ENCODE peak calls at places on chromosomes 7 and 10, in nine cellular contexts. One of them, this sample, is unnamed.

GRCh38 chr10:77817541-77817940 is 109.0 kb downstream of the DLG5 start:
- DNase-seq in DMS153: no peak
- DNase-seq in activated naive CD4-positive, alpha-beta T cell treated with anti-CD3 and anti-CD28 coated beads, Interleukin-2, amount 50 U/mL, for 72 hours: no peak
- DNase-seq in stimulated activated CD8-positive, alpha-beta memory T cell treated with anti-CD3 and anti-CD28 coated beads, Interleukin-4, amount 100 ng/mL, for 1 hour: no peak
- DNase-seq in stimulated activated CD4-positive, alpha-beta T cell treated with anti-CD3 and anti-CD28 coated beads, Interleukin-1b, Interleukin-23, amount 100 ng/mL, for 48 hours: no peak
- DNase-seq in iris pigment epithelial cell: no peak
- DNase-seq in A172: no peak
- DNase-seq in stimulated activated naive B cell treated with anti-CD40 and anti-IgM and Interleukin-4, amounts not matched to agents 10 μg/mL and 1 μg/mL and 100 μg/mL, for 72 hours: no peak
- DNase-seq in OCI-LY7: no peak
- DNase-seq in this sample: no peak

GRCh38 chr10:44952779-44953231 is 6.8 kb upstream of the RASSF4 start:
- DNase-seq in activated naive CD4-positive, alpha-beta T cell treated with anti-CD3 and anti-CD28 coated beads, Interleukin-2, amount 50 U/mL, for 72 hours: no peak
- DNase-seq in DMS153: no peak
- DNase-seq in iris pigment epithelial cell: no peak
- DNase-seq in stimulated activated CD4-positive, alpha-beta T cell treated with anti-CD3 and anti-CD28 coated beads, Interleukin-1b, Interleukin-23, amount 100 ng/mL, for 48 hours: no peak
- DNase-seq in A172: no peak
- DNase-seq in OCI-LY7: no peak
- DNase-seq in stimulated activated CD8-positive, alpha-beta memory T cell treated with anti-CD3 and anti-CD28 coated beads, Interleukin-4, amount 100 ng/mL, for 1 hour: no peak
- DNase-seq in stimulated activated naive B cell treated with anti-CD40 and anti-IgM and Interleukin-4, amounts not matched to agents 10 μg/mL and 1 μg/mL and 100 μg/mL, for 72 hours: no peak
- DNase-seq in this sample: no peak

GRCh38 chr10:98921381-98921780 is 314.3 kb downstream of the HPSE2 start:
- DNase-seq in A172: no peak
- DNase-seq in stimulated activated CD8-positive, alpha-beta memory T cell treated with anti-CD3 and anti-CD28 coated beads, Interleukin-4, amount 100 ng/mL, for 1 hour: no peak
- DNase-seq in stimulated activated naive B cell treated with anti-CD40 and anti-IgM and Interleukin-4, amounts not matched to agents 10 μg/mL and 1 μg/mL and 100 μg/mL, for 72 hours: no peak
- DNase-seq in stimulated activated CD4-positive, alpha-beta T cell treated with anti-CD3 and anti-CD28 coated beads, Interleukin-1b, Interleukin-23, amount 100 ng/mL, for 48 hours: no peak
- DNase-seq in OCI-LY7: no peak
- DNase-seq in iris pigment epithelial cell: no peak
- DNase-seq in activated naive CD4-positive, alpha-beta T cell treated with anti-CD3 and anti-CD28 coated beads, Interleukin-2, amount 50 U/mL, for 72 hours: no peak
- DNase-seq in DMS153: no peak
- DNase-seq in this sample: no peak

GRCh38 chr10:2262878-2263277 is 525.6 kb upstream of the ADARB2 start:
- DNase-seq in OCI-LY7: no peak
- DNase-seq in activated naive CD4-positive, alpha-beta T cell treated with anti-CD3 and anti-CD28 coated beads, Interleukin-2, amount 50 U/mL, for 72 hours: no peak
- DNase-seq in stimulated activated naive B cell treated with anti-CD40 and anti-IgM and Interleukin-4, amounts not matched to agents 10 μg/mL and 1 μg/mL and 100 μg/mL, for 72 hours: no peak
- DNase-seq in stimulated activated CD8-positive, alpha-beta memory T cell treated with anti-CD3 and anti-CD28 coated beads, Interleukin-4, amount 100 ng/mL, for 1 hour: no peak
- DNase-seq in A172: no peak
- DNase-seq in iris pigment epithelial cell: no peak
- DNase-seq in stimulated activated CD4-positive, alpha-beta T cell treated with anti-CD3 and anti-CD28 coated beads, Interleukin-1b, Interleukin-23, amount 100 ng/mL, for 48 hours: no peak
- DNase-seq in DMS153: no peak
- DNase-seq in this sample: no peak

GRCh38 chr10:125687507-125688185 is 4.7 kb upstream of the TEX36 start:
- DNase-seq in activated naive CD4-positive, alpha-beta T cell treated with anti-CD3 and anti-CD28 coated beads, Interleukin-2, amount 50 U/mL, for 72 hours: no peak
- DNase-seq in stimulated activated naive B cell treated with anti-CD40 and anti-IgM and Interleukin-4, amounts not matched to agents 10 μg/mL and 1 μg/mL and 100 μg/mL, for 72 hours: no peak
- DNase-seq in A172: no peak
- DNase-seq in OCI-LY7: no peak
- DNase-seq in iris pigment epithelial cell: no peak
- DNase-seq in DMS153: no peak
- DNase-seq in stimulated activated CD4-positive, alpha-beta T cell treated with anti-CD3 and anti-CD28 coated beads, Interleukin-1b, Interleukin-23, amount 100 ng/mL, for 48 hours: no peak
- DNase-seq in stimulated activated CD8-positive, alpha-beta memory T cell treated with anti-CD3 and anti-CD28 coated beads, Interleukin-4, amount 100 ng/mL, for 1 hour: no peak
- DNase-seq in this sample: no peak

GRCh38 chr10:20879136-20879535 is 18.0 kb downstream of the NEBL start:
- DNase-seq in stimulated activated naive B cell treated with anti-CD40 and anti-IgM and Interleukin-4, amounts not matched to agents 10 μg/mL and 1 μg/mL and 100 μg/mL, for 72 hours: no peak
- DNase-seq in A172: no peak
- DNase-seq in iris pigment epithelial cell: no peak
- DNase-seq in activated naive CD4-positive, alpha-beta T cell treated with anti-CD3 and anti-CD28 coated beads, Interleukin-2, amount 50 U/mL, for 72 hours: no peak
- DNase-seq in DMS153: no peak
- DNase-seq in stimulated activated CD4-positive, alpha-beta T cell treated with anti-CD3 and anti-CD28 coated beads, Interleukin-1b, Interleukin-23, amount 100 ng/mL, for 48 hours: no peak
- DNase-seq in stimulated activated CD8-positive, alpha-beta memory T cell treated with anti-CD3 and anti-CD28 coated beads, Interleukin-4, amount 100 ng/mL, for 1 hour: no peak
- DNase-seq in OCI-LY7: no peak
- DNase-seq in this sample: no peak

GRCh38 chr10:60414111-60414510 is 24.4 kb upstream of the ANK3 start:
- DNase-seq in A172: peak
- DNase-seq in OCI-LY7: no peak
- DNase-seq in stimulated activated naive B cell treated with anti-CD40 and anti-IgM and Interleukin-4, amounts not matched to agents 10 μg/mL and 1 μg/mL and 100 μg/mL, for 72 hours: no peak
- DNase-seq in stimulated activated CD8-positive, alpha-beta memory T cell treated with anti-CD3 and anti-CD28 coated beads, Interleukin-4, amount 100 ng/mL, for 1 hour: no peak
- DNase-seq in stimulated activated CD4-positive, alpha-beta T cell treated with anti-CD3 and anti-CD28 coated beads, Interleukin-1b, Interleukin-23, amount 100 ng/mL, for 48 hours: no peak
- DNase-seq in iris pigment epithelial cell: no peak
- DNase-seq in activated naive CD4-positive, alpha-beta T cell treated with anti-CD3 and anti-CD28 coated beads, Interleukin-2, amount 50 U/mL, for 72 hours: no peak
- DNase-seq in DMS153: no peak
- DNase-seq in this sample: no peak

GRCh38 chr7:71618281-71618680 is 486.3 kb downstream of the GALNT17 start:
- DNase-seq in stimulated activated CD8-positive, alpha-beta memory T cell treated with anti-CD3 and anti-CD28 coated beads, Interleukin-4, amount 100 ng/mL, for 1 hour: no peak
- DNase-seq in iris pigment epithelial cell: peak
- DNase-seq in stimulated activated naive B cell treated with anti-CD40 and anti-IgM and Interleukin-4, amounts not matched to agents 10 μg/mL and 1 μg/mL and 100 μg/mL, for 72 hours: no peak
- DNase-seq in OCI-LY7: no peak
- DNase-seq in stimulated activated CD4-positive, alpha-beta T cell treated with anti-CD3 and anti-CD28 coated beads, Interleukin-1b, Interleukin-23, amount 100 ng/mL, for 48 hours: no peak
- DNase-seq in A172: no peak
- DNase-seq in DMS153: no peak
- DNase-seq in activated naive CD4-positive, alpha-beta T cell treated with anti-CD3 and anti-CD28 coated beads, Interleukin-2, amount 50 U/mL, for 72 hours: no peak
- DNase-seq in this sample: no peak

GRCh38 chr7:129969881-129970446 is 17.2 kb upstream of the UBE2H start:
- DNase-seq in OCI-LY7: no peak
- DNase-seq in activated naive CD4-positive, alpha-beta T cell treated with anti-CD3 and anti-CD28 coated beads, Interleukin-2, amount 50 U/mL, for 72 hours: no peak
- DNase-seq in DMS153: no peak
- DNase-seq in stimulated activated CD8-positive, alpha-beta memory T cell treated with anti-CD3 and anti-CD28 coated beads, Interleukin-4, amount 100 ng/mL, for 1 hour: no peak
- DNase-seq in iris pigment epithelial cell: peak
- DNase-seq in A172: peak
- DNase-seq in stimulated activated naive B cell treated with anti-CD40 and anti-IgM and Interleukin-4, amounts not matched to agents 10 μg/mL and 1 μg/mL and 100 μg/mL, for 72 hours: no peak
- DNase-seq in stimulated activated CD4-positive, alpha-beta T cell treated with anti-CD3 and anti-CD28 coated beads, Interleukin-1b, Interleukin-23, amount 100 ng/mL, for 48 hours: no peak
- DNase-seq in this sample: no peak

GRCh38 chr7:87218941-87219544 is 489 bp downstream of the TMEM243 start:
- DNase-seq in DMS153: no peak
- DNase-seq in stimulated activated CD8-positive, alpha-beta memory T cell treated with anti-CD3 and anti-CD28 coated beads, Interleukin-4, amount 100 ng/mL, for 1 hour: no peak
- DNase-seq in activated naive CD4-positive, alpha-beta T cell treated with anti-CD3 and anti-CD28 coated beads, Interleukin-2, amount 50 U/mL, for 72 hours: peak
- DNase-seq in OCI-LY7: peak
- DNase-seq in iris pigment epithelial cell: peak
- DNase-seq in A172: no peak
- DNase-seq in stimulated activated CD4-positive, alpha-beta T cell treated with anti-CD3 and anti-CD28 coated beads, Interleukin-1b, Interleukin-23, amount 100 ng/mL, for 48 hours: peak
- DNase-seq in stimulated activated naive B cell treated with anti-CD40 and anti-IgM and Interleukin-4, amounts not matched to agents 10 μg/mL and 1 μg/mL and 100 μg/mL, for 72 hours: peak
- DNase-seq in this sample: peak

GRCh38 chr10:95605163-95605562 is 44.0 kb upstream of the SORBS1 start:
- DNase-seq in A172: no peak
- DNase-seq in stimulated activated naive B cell treated with anti-CD40 and anti-IgM and Interleukin-4, amounts not matched to agents 10 μg/mL and 1 μg/mL and 100 μg/mL, for 72 hours: no peak
- DNase-seq in OCI-LY7: no peak
- DNase-seq in stimulated activated CD4-positive, alpha-beta T cell treated with anti-CD3 and anti-CD28 coated beads, Interleukin-1b, Interleukin-23, amount 100 ng/mL, for 48 hours: no peak
- DNase-seq in activated naive CD4-positive, alpha-beta T cell treated with anti-CD3 and anti-CD28 coated beads, Interleukin-2, amount 50 U/mL, for 72 hours: no peak
- DNase-seq in stimulated activated CD8-positive, alpha-beta memory T cell treated with anti-CD3 and anti-CD28 coated beads, Interleukin-4, amount 100 ng/mL, for 1 hour: no peak
- DNase-seq in DMS153: no peak
- DNase-seq in iris pigment epithelial cell: no peak
- DNase-seq in this sample: no peak